ENCODE peak calls at places on chromosomes 4 and X, in seven cellular contexts. F, B, G, T, P, D and Y are unnamed samples.

GRCh38 chrX:2883770-2884169 is 45.4 kb downstream of the ARSD start:
- DNase-seq in F (no peak), B (no peak), G (no peak), T (no peak), P (no peak), D (no peak), Y (no peak)

GRCh38 chrX:93422693-93423092 is 250.7 kb downstream of the NAP1L3 start:
- DNase-seq in F (peak; percentile 21), B (no peak), G (peak; percentile 6), T (no peak), P (no peak), D (peak; percentile 38), Y (no peak)

GRCh38 chr4:139265654-139266053 is 14.4 kb downstream of the MGARP start:
- DNase-seq in F (no peak), B (no peak), G (no peak), T (no peak), P (no peak), D (no peak), Y (no peak)

GRCh38 chr4:10740227-10740626 is 55.7 kb upstream of the CLNK start:
- DNase-seq in F (no peak), B (no peak), G (no peak), T (no peak), P (no peak), D (no peak), Y (no peak)

GRCh38 chrX:12989456-12989855 is 14.5 kb downstream of the TMSB4X start:
- DNase-seq in F (no peak), B (no peak), G (peak; percentile 32), T (no peak), P (no peak), D (no peak), Y (no peak)

GRCh38 chr4:38529189-38530115 is 134.5 kb upstream of the KLF3 start:
- DNase-seq in F (peak; percentile 15), B (peak; percentile 75), G (no peak), T (no peak), P (peak; percentile 72), D (no peak), Y (peak; percentile 63)

GRCh38 chrX:11968470-11968869 is 169.8 kb upstream of the FRMPD4 start:
- DNase-seq in F (no peak), B (no peak), G (no peak), T (no peak), P (no peak), D (no peak), Y (no peak)

GRCh38 chr4:76867880-76868655 is 29.9 kb downstream of the SOWAHB start:
- DNase-seq in F (no peak), B (no peak), G (no peak), T (no peak), P (peak; percentile 88), D (peak; percentile 11), Y (no peak)

GRCh38 chr4:37873383-37873782 is 17.5 kb upstream of the TBC1D1 start:
- DNase-seq in F (no peak), B (no peak), G (peak; percentile 87), T (no peak), P (peak; percentile 47), D (no peak), Y (no peak)

GRCh38 chr4:19382993-19383392 is 868.7 kb upstream of the SLIT2 start:
- DNase-seq in F (no peak), B (no peak), G (peak; percentile 63), T (no peak), P (no peak), D (no peak), Y (no peak)

GRCh38 chr4:86613734-86614133 is 19.6 kb downstream of the PTPN13 start:
- DNase-seq in F (no peak), B (no peak), G (no peak), T (no peak), P (no peak), D (no peak), Y (no peak)

GRCh38 chr4:39648213-39648612 is 9.5 kb upstream of the SMIM14 start:
- DNase-seq in F (peak; percentile 56), B (no peak), G (no peak), T (no peak), P (no peak), D (no peak), Y (no peak)

GRCh38 chr4:123833156-123833555 is 436.6 kb downstream of the SPRY1 start:
- DNase-seq in F (no peak), B (no peak), G (no peak), T (no peak), P (no peak), D (no peak), Y (no peak)

GRCh38 chr4:10015140-10015753 is 6.0 kb downstream of the SLC2A9 start:
- DNase-seq in F (peak; percentile 61), B (no peak), G (peak; percentile 58), T (no peak), P (peak; percentile 67), D (peak; percentile 64), Y (no peak)

GRCh38 chrX:84258708-84259107 is 70.7 kb upstream of the RPS6KA6 start:
- DNase-seq in F (no peak), B (no peak), G (no peak), T (no peak), P (no peak), D (no peak), Y (no peak)

GRCh38 chrX:103669745-103670144 is 16.8 kb downstream of the MORF4L2 start:
- DNase-seq in F (no peak), B (no peak), G (no peak), T (no peak), P (no peak), D (no peak), Y (no peak)

GRCh38 chr4:178395798-178396197 is 953.6 kb upstream of the AGA start:
- DNase-seq in F (no peak), B (no peak), G (no peak), T (no peak), P (peak; percentile 8), D (peak; percentile 11), Y (no peak)

GRCh38 chr4:184306470-184306869 is 88.8 kb upstream of the ENPP6 start:
- DNase-seq in F (no peak), B (no peak), G (no peak), T (no peak), P (no peak), D (no peak), Y (no peak)

GRCh38 chrX:95716841-95717240 is 967.8 kb upstream of the DIAPH2 start:
- DNase-seq in F (no peak), B (no peak), G (no peak), T (no peak), P (no peak), D (no peak), Y (no peak)

GRCh38 chr4:110197421-110198398 is 705 bp downstream of the ELOVL6 start:
- DNase-seq in F (peak; percentile 48), B (peak; percentile 55), G (peak; percentile 54), T (peak; percentile 70), P (peak; percentile 66), D (peak; percentile 56), Y (peak; percentile 68)

GRCh38 chr4:110196871-110197420 is 1.5 kb downstream of the ELOVL6 start:
- DNase-seq in F (peak; percentile 57), B (peak; percentile 72), G (no peak), T (peak; percentile 73), P (peak; percentile 62), D (peak; percentile 51), Y (no peak)

GRCh38 chr4:110195561-110196205 is 2.7 kb downstream of the ELOVL6 start:
- DNase-seq in F (no peak), B (no peak), G (peak; percentile 36), T (no peak), P (peak; percentile 27), D (no peak), Y (no peak)

GRCh38 chr4:110193822-110194761 is 4.3 kb downstream of the ELOVL6 start:
- DNase-seq in F (peak; percentile 77), B (peak; percentile 87), G (peak; percentile 99), T (peak; percentile 83), P (peak; percentile 89), D (no peak), Y (peak; percentile 81)

GRCh38 chr4:110196206-110196870 is 2.1 kb downstream of the ELOVL6 start:
- DNase-seq in F (peak; percentile 61), B (peak; percentile 50), G (peak; percentile 40), T (peak; percentile 66), P (peak; percentile 45), D (peak; percentile 34), Y (peak; percentile 83)
- H3K4me1 ChIP-seq in F (peaks cover 12% of the 10 kb centered on the region), B (peaks cover 27% of the 10 kb centered on the region), G (peaks cover 11% of the 10 kb centered on the region), T (peaks cover 23% of the 10 kb centered on the region), P (peaks cover 9% of the 10 kb centered on the region), D (peaks cover 4% of the 10 kb centered on the region), Y (peaks cover 10% of the 10 kb centered on the region)

GRCh38 chrX:41002021-41002420 is 83.2 kb upstream of the USP9X start:
- DNase-seq in F (no peak), B (no peak), G (peak; percentile 2), T (no peak), P (peak; percentile 31), D (no peak), Y (no peak)
- H3K27ac ChIP-seq in F (no peak overlapping the region), B (no peak overlapping the region), G (no peak overlapping the region), T (no peak overlapping the region), P (no peak overlapping the region), D (no peak overlapping the region), Y (no peak overlapping the region)

GRCh38 chr4:79757580-79757979 is 315.4 kb downstream of the ANTXR2 start:
- DNase-seq in F (no peak), B (no peak), G (peak; percentile 7), T (no peak), P (no peak), D (no peak), Y (no peak)
- H3K4me1 ChIP-seq in F (no peaks in the 10 kb centered on the region), B (no peaks in the 10 kb centered on the region), G (no peaks in the 10 kb centered on the region), T (peaks cover 34% of the 10 kb centered on the region), P (no peaks in the 10 kb centered on the region), D (no peaks in the 10 kb centered on the region), Y (no peaks in the 10 kb centered on the region)

GRCh38 chr4:24105183-24106039 is 215.6 kb upstream of the PPARGC1A start:
- DNase-seq in F (no peak), B (no peak), G (peak; percentile 99), T (no peak), P (peak; percentile 1), D (no peak), Y (no peak)
- H3K27ac ChIP-seq in F (no peak overlapping the region), B (no peak overlapping the region), G (peak overlapping the region; percentile 83), T (no peak overlapping the region), P (peak overlapping the region; percentile 76), D (no peak overlapping the region), Y (no peak overlapping the region)

GRCh38 chr4:144223129-144223528 is 82.6 kb upstream of the GYPA start:
- DNase-seq in F (no peak), B (no peak), G (no peak), T (no peak), P (no peak), D (no peak), Y (no peak)

GRCh38 chr4:144223654-144224053 is 83.1 kb upstream of the GYPA start:
- DNase-seq in F (no peak), B (no peak), G (no peak), T (no peak), P (no peak), D (no peak), Y (no peak)
- H3K4me1 ChIP-seq in F (no peaks in the 10 kb centered on the region), B (no peaks in the 10 kb centered on the region), G (no peaks in the 10 kb centered on the region), T (peaks cover 7% of the 10 kb centered on the region), P (no peaks in the 10 kb centered on the region), D (no peaks in the 10 kb centered on the region), Y (no peaks in the 10 kb centered on the region)